ENCODE peak calls at places on chromosomes 12 and 14, in five cellular contexts. T is A549, E is transverse colon, V is breast epithelium, C is prostate gland. U is an unnamed sample.
A peak's percentile ranks its signal among the peaks of the same experiment; 100 is the strongest.

GRCh38 chr12:109308534-109309440 is at the start of gene FOXN4:
- DNase-seq in T (peak; percentile 43), E (no peak), V (no peak), C (no peak), U (no peak)

GRCh38 chr14:61103541-61104339 is 122.7 kb downstream of the SLC38A6 start:
- DNase-seq in T (peak; percentile 96), E (peak; percentile 25), V (no peak), C (no peak), U (no peak)

GRCh38 chr12:119479121-119479561 is 114.4 kb upstream of the TMEM233 start:
- DNase-seq in T (no peak), E (no peak), V (peak; percentile 26), C (peak; percentile 87), U (no peak)

GRCh38 chr12:1583421-1584078 is 10.8 kb downstream of the FBXL14 start:
- DNase-seq in T (peak; percentile 74), E (peak; percentile 85), V (peak; percentile 51), C (peak; percentile 71), U (peak; percentile 71)

GRCh38 chr14:54727929-54728328 is 161.0 kb downstream of the SAMD4A start:
- DNase-seq in T (no peak), E (no peak), V (no peak), C (no peak), U (no peak)

GRCh38 chr14:75578099-75578785 is at the start of gene FLVCR2:
- DNase-seq in T (peak; percentile 81), E (peak; percentile 91), V (peak; percentile 69), C (peak; percentile 86), U (peak; percentile 75)

GRCh38 chr14:101097109-101097793 is 193.7 kb upstream of the RTL1 start:
- DNase-seq in T (peak; percentile 48), E (no peak), V (no peak), C (no peak), U (no peak)

GRCh38 chr14:104544362-104544761 is 35.2 kb upstream of the C14orf180 start:
- DNase-seq in T (no peak), E (no peak), V (no peak), C (no peak), U (no peak)

GRCh38 chr14:77151918-77152588 is 10.5 kb upstream of the ZDHHC22 start:
- DNase-seq in T (peak; percentile 83), E (no peak), V (no peak), C (no peak), U (no peak)

GRCh38 chr12:124442772-124443445 is 124.5 kb downstream of the NCOR2 start:
- DNase-seq in T (no peak), E (no peak), V (no peak), C (no peak), U (no peak)

GRCh38 chr14:56341766-56342418 is 223.7 kb downstream of the PELI2 start:
- DNase-seq in T (no peak), E (no peak), V (no peak), C (no peak), U (no peak)

GRCh38 chr14:93655078-93655750 is 133.1 kb downstream of the PRIMA1 start:
- DNase-seq in T (peak; percentile 22), E (no peak), V (no peak), C (peak; percentile 50), U (peak; percentile 5)

GRCh38 chr14:28742171-28742846 is 24.3 kb upstream of the FOXG1 start:
- DNase-seq in T (no peak), E (no peak), V (no peak), C (no peak), U (no peak)

GRCh38 chr12:59632408-59632807 is 36.6 kb downstream of the SLC16A7 start:
- DNase-seq in T (no peak), E (no peak), V (peak; percentile 29), C (no peak), U (no peak)

GRCh38 chr14:100564506-100564905 is 22.7 kb downstream of the BEGAIN start:
- DNase-seq in T (no peak), E (no peak), V (no peak), C (no peak), U (no peak)

GRCh38 chr14:77505031-77505430 is 6.4 kb upstream of the ISM2 start:
- DNase-seq in T (no peak), E (no peak), V (no peak), C (no peak), U (no peak)

GRCh38 chr14:58637391-58638230 is at the start of gene DACT1:
- DNase-seq in T (peak; percentile 16), E (peak; percentile 50), V (peak; percentile 22), C (peak; percentile 45), U (peak; percentile 38)

GRCh38 chr12:17528394-17528793 is 561.6 kb downstream of the RERGL start:
- DNase-seq in T (no peak), E (no peak), V (no peak), C (no peak), U (no peak)

GRCh38 chr12:61490732-61491498 is 769.3 kb upstream of the USP15 start:
- DNase-seq in T (no peak), E (no peak), V (no peak), C (no peak), U (no peak)

GRCh38 chr12:110600254-110600653 is 13.7 kb upstream of the TCTN1 start:
- DNase-seq in T (peak; percentile 56), E (no peak), V (no peak), C (no peak), U (no peak)

GRCh38 chr12:4555804-4556203 is 6.2 kb upstream of the DYRK4 start:
- DNase-seq in T (no peak), E (no peak), V (no peak), C (no peak), U (no peak)

DNA sequence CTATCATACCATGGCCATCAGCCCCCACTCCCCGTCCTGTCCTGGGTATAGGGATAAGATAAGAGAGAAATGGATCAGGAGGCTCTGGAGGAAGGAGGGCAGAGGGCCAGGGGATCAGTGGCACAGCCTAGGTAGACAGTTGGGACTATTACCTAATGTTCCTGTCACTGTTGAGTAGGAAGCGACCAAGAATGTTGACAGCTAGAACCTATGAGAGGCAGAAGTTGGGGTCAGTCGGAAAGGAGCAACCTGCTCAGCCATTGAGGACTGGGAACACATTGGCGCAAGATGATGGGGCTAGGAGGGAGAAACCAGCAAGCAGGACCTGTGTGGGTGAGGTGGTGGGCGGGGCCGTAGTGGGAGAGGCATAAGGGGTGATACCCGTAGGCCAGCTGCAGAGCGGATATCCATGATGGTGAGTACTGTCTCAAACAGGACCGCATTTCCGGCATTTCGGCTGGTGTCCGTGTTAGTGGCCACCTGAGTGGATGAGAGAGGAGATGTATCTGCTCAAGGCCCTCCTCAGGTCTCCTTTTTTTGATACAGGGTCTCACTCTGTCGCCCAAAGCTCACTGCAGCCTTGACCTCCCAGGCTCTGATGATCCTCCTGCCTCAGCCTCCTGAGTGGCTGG is 3.3 kb downstream of the AP1G2 start:
- DNase-seq in T (no peak), E (no peak), V (no peak), C (no peak), U (no peak)
- TF ChIP-seq POLR2A in T (no peak), E (no peak), V (no peak), C (no peak), U (no peak)

DNA sequence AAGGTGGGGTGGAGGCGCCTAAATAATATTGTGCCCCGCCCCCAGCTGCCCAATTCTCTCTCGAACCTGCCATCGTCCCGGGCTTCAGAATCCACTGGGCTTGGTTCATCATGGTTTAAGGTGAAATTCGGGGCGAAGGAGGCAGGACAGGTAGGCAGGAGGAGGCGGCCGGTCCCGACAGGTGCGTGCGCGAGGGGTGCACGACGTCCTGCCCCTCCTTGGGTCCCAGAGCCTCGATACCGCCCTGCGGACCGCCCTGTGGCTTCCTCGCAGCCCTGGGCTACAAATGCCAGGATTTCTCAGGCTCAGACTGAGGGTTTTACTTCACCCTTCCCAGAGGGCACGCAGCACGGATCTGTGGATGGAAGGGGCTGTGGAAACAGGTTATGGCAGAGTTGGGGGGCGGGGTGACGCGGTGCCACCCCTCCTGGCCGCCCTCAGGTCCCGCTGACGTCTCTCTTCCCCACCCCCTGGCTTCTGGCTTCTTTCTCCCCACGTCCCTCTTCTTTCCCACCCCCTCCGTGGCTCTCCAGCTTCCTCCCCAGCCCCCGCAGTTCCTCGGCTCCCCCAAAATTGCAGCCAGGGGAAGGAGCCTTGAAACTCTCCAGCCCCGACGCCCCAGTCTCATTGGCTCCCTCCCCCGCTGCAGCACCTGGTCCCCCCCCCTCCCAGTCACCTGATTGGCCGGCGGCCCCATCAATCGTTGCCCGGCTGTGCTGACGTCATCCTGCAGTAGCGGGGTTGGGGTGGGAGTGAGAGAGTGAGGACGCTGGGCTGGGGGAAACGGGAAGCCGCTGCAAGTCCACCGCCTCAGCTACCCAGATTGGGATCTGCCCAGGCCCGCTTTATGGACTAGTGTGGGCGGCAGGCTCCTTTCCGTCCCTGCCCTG is at the start of gene CLSTN3:
- DNase-seq in T (no peak), E (peak; percentile 76), V (peak; percentile 82), C (peak; percentile 84), U (peak; percentile 83)
- TF ChIP-seq POLR2A in T (no peak), E (no peak), V (no peak), C (peak; percentile 59), U (peak; percentile 62)

DNA sequence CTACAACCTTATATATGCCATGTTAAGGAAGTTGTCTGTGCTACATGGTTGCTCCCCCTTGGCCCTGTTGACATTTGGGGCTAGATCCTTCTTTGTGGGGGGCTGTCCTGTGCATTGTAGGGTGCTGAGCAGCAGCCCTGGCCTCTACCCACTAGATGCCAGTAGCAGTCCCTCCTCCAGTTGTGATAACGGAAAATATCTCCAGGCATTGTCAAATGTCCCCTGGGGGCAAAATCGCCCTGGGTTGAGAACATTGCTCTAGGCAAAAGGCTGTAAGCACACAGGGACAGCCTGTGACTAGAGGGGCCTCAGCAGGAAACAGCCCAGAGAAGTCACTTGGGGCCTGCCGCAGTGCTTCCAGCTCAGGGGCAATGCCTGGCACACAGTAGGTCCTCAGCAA is 1100.3 kb downstream of the BCL11B start:
- DNase-seq in T (no peak), E (no peak), V (no peak), C (no peak), U (no peak)
- TF ChIP-seq POLR2A in T (no peak), E (no peak), V (no peak), C (no peak), U (no peak)

DNA sequence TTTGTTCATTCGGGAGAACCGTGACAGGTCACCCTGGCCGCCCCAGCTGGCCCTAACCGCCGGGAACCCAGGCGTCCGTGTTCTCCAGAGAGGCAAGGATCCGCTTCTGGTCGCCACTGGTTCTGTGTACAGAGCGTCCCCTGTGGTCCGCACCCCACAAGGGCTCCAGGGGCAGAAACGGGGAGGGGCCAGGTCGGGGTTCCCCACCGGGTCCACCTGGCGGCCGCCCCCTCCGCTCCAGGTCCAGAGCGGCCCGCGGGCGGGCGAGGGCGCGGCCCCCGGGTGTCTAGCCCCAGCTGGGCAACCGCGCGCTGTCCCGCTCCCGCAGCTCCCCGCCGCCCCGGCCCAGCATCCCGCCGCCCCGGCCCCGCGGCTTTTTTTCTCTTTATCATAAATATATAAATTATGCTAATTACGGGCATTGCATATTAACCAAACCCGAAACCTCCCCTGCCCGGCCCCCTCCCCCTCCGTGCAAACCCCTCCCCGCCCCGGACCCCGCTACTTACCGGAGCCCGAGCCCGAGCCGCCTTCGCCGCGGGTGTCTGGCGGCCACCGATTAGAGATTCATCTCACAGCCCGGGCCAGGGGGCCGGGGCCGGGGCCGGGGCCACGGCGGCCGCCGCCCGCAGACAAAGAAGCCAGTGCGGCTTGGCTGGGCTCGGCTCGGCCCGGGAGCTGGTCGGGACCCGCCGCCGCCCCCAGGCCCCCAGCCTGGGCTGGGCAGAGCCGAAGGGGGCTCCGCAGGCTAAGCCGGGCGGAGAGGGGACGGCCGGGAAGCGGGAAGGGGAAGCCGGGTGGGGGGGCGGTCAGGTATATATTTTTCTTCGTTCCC is 512 bp downstream of the POU6F1 start:
- DNase-seq in T (peak; percentile 79), E (peak; percentile 72), V (peak; percentile 55), C (peak; percentile 48), U (peak; percentile 66)
- TF ChIP-seq POLR2A in T (no peak), E (no peak), V (no peak), C (no peak), U (peak; percentile 22)

U was measured in body of pancreas.